ENCODE peak calls at places on chromosomes 5 and 9, in five cellular contexts. C, Z, P, B and L are unnamed samples.

GRCh38 chr5:107869459-107870115 is 198.8 kb upstream of the EFNA5 start:
- DNase-seq in C (peak; percentile 29), Z (peak; percentile 90), P (no peak), B (no peak), L (no peak)

GRCh38 chr5:37056762-37057161 is 180.2 kb downstream of the NIPBL start:
- DNase-seq in C (no peak), Z (no peak), P (no peak), B (no peak), L (no peak)

GRCh38 chr9:121394292-121394691 is 24.2 kb upstream of the STOM start:
- DNase-seq in C (no peak), Z (no peak), P (no peak), B (no peak), L (no peak)

GRCh38 chr9:37414503-37414943 is 8.0 kb upstream of the GRHPR start:
- DNase-seq in C (no peak), Z (no peak), P (no peak), B (no peak), L (no peak)

GRCh38 chr9:107858260-107858659 is 368.7 kb upstream of the KLF4 start:
- DNase-seq in C (no peak), Z (no peak), P (no peak), B (no peak), L (no peak)

GRCh38 chr9:7907636-7908195 is 108.1 kb upstream of the DMAC1 start:
- DNase-seq in C (no peak), Z (peak; percentile 20), P (no peak), B (no peak), L (no peak)

GRCh38 chr5:125550237-125550636 is 803.8 kb upstream of the ZNF608 start:
- DNase-seq in C (no peak), Z (peak; percentile 95), P (no peak), B (no peak), L (no peak)

GRCh38 chr5:117680421-117680820 is 1105.8 kb upstream of the SEMA6A start:
- DNase-seq in C (no peak), Z (peak; percentile 1), P (no peak), B (no peak), L (no peak)

GRCh38 chr5:36607838-36608783 is 1.7 kb downstream of the SLC1A3 start:
- DNase-seq in C (no peak), Z (peak; percentile 72), P (no peak), B (no peak), L (no peak)

GRCh38 chr5:60585618-60586017 is 114.3 kb downstream of the DEPDC1B start:
- DNase-seq in C (no peak), Z (no peak), P (no peak), B (no peak), L (no peak)
- TF ChIP-seq CTCF in C (no peak), Z (no peak), P (no peak), B (no peak), L (no peak)

GRCh38 chr5:170289749-170290148 is 7.8 kb downstream of the LCP2 start:
- DNase-seq in C (no peak), Z (no peak), P (no peak), B (no peak), L (no peak)

GRCh38 chr5:170292509-170292908 is 5.1 kb downstream of the LCP2 start:
- DNase-seq in C (no peak), Z (no peak), P (no peak), B (no peak), L (no peak)

GRCh38 chr5:170291324-170291847 is 6.2 kb downstream of the LCP2 start:
- DNase-seq in C (no peak), Z (no peak), P (no peak), B (no peak), L (no peak)

GRCh38 chr5:170296036-170296934 is 1.3 kb downstream of the LCP2 start:
- DNase-seq in C (no peak), Z (no peak), P (no peak), B (no peak), L (no peak)

GRCh38 chr5:170293273-170293672 is 4.3 kb downstream of the LCP2 start:
- DNase-seq in C (no peak), Z (no peak), P (no peak), B (no peak), L (no peak)
- TF ChIP-seq CTCF in C (no peak), Z (no peak), P (no peak), B (no peak), L (no peak)

GRCh38 chr5:150329038-150329437 is 26.3 kb upstream of the ARSI start:
- DNase-seq in C (no peak), Z (no peak), P (no peak), B (no peak), L (no peak)
- TF ChIP-seq CTCF in C (no peak), Z (no peak), P (no peak), B (no peak), L (no peak)

DNA sequence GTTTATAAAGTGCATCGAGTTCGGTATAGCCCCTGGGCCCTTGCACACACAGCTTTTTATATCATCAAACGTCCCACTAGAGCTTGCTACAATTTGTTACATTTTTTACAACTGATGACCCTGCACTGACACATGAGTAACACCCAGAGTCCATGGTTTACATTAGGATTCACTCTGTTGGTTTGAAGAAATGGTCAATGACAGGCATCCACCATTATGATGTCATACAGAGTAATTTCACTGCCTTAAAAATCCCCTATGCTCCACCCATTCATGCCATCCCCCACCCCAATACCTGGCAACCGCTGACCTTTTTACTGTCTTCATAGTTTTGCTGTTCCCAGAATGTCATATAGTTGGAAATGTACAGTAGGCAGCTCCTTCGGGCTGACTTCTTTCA is 130.2 kb downstream of the MED10 start:
- DNase-seq in C (no peak), Z (no peak), P (no peak), B (no peak), L (no peak)
- TF ChIP-seq CTCF in C (no peak), Z (no peak), P (no peak), B (no peak), L (no peak)

DNA sequence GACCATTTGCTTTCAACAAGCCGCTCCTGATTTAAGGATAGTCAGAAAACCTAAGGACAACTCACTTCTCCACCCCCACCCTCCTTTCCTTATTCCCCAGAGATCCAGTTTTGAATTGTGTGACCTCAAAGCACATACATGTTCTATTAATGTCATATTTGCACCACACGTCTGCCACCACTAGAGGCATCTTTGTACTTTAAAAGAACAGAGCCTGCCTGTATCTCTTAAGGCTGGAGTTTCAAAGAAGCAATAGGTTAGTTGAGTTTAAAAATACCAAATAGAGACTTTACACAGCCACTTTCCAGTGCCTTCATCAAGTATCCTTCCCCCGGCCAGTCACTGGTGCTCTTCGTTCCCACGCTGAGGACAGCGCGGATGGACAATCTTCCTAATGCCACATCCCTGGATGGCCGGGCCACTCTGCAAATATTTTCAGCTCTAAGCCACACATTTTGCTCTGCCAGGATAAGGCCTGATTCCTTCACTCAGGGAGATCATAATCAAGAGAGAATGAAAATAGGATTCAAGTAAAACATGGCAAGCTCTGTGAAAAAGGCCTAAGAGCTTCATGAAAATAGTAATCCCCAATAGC is 146.3 kb downstream of the SNCAIP start:
- DNase-seq in C (no peak), Z (no peak), P (no peak), B (no peak), L (no peak)
- TF ChIP-seq CTCF in C (peak; percentile 54), Z (peak; percentile 51), P (no peak), B (peak; percentile 17), L (peak; percentile 22)

DNA sequence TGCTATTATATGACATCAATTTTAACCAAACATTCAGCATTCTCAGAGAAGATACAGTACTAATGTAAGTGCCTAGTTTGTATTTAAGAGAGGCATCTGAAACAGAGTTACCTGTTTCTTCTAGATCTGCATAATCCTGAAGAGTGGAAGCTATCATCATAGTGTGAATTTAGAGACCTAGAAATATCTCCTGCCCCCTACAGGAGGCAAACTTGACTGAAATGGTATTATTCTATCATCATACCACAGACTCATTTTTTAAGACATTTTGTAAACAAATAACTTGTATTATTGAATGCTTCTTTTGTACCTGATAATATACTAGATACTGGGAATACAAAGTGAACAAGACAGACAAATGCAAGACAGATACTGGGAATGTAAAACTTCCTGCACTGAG is 216.8 kb upstream of the RPS23 start:
- DNase-seq in C (no peak), Z (no peak), P (no peak), B (no peak), L (no peak)
- TF ChIP-seq CTCF in C (peak; percentile 9), Z (no peak), P (no peak), B (no peak), L (no peak)

GRCh38 chr9:110130791-110131416 is 77.1 kb downstream of the C9orf152 start:
- DNase-seq in C (no peak), Z (no peak), P (no peak), B (no peak), L (no peak)

GRCh38 chr9:110131499-110131898 is 76.5 kb downstream of the C9orf152 start:
- DNase-seq in C (no peak), Z (peak; percentile 74), P (no peak), B (no peak), L (no peak)

GRCh38 chr9:110135858-110136257 is 72.1 kb downstream of the C9orf152 start:
- DNase-seq in C (no peak), Z (no peak), P (no peak), B (no peak), L (no peak)

GRCh38 chr9:110133608-110134214 is 74.2 kb downstream of the C9orf152 start:
- DNase-seq in C (no peak), Z (peak; percentile 85), P (no peak), B (no peak), L (no peak)

DNA sequence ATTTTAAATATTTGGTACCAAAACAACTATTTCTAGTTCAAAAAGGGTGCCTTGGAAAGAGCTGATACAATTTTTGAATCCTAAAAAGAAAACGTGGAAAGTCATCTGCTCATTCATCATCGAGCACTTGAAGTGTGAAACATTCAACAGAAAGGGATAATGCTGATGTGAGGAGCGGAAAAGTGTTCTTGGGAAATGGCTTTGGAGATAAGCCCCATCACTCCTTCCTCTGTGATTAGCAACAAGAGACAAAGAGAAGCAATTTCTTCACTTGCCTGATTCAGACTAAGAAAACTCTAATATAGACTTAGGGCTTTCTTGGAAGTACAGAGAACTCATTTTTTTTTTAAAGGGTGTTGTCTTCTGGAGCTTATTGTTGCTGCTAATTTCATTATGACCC is 74.9 kb downstream of the C9orf152 start:
- DNase-seq in C (no peak), Z (no peak), P (no peak), B (no peak), L (no peak)
- TF ChIP-seq CTCF in C (no peak), Z (no peak), P (no peak), B (no peak), L (no peak)

GRCh38 chr5:80654391-80655230 is at the start of the genes DHFR and MSH3:
- DNase-seq in C (peak; percentile 38), Z (peak; percentile 88), P (peak; percentile 81), B (peak; percentile 78), L (peak; percentile 89)
- TF ChIP-seq CTCF in C (no peak), Z (no peak), P (no peak), B (peak; percentile 16), L (no peak)